ENCODE peak calls at places on chromosomes 11 and 22, in five cellular contexts. W is psoas muscle; G is naive thymus-derived CD4-positive, alpha-beta T cell; J is sigmoid colon; H is heart right ventricle. C is an unnamed sample.

GRCh38 chr11:117220568-117220967 is 11.3 kb downstream of the PCSK7 start:
- DNase-seq in H (peak; percentile 75), G (no peak), J (peak; percentile 94), W (peak; percentile 68), C (no peak)

GRCh38 chr11:1274501-1274900 is 34.9 kb downstream of the TOLLIP start:
- DNase-seq in G (no peak), H (no peak), W (no peak), J (no peak), C (no peak)

GRCh38 chr11:108916935-108917334 is 252.1 kb downstream of the DDX10 start:
- DNase-seq in H (no peak), G (no peak), W (no peak), J (no peak), C (no peak)

GRCh38 chr11:134569195-134569594 is 157.2 kb upstream of the B3GAT1 start:
- DNase-seq in H (no peak), G (no peak), W (no peak), J (no peak), C (no peak)

GRCh38 chr11:126884192-126884973 is 116.2 kb downstream of the KIRREL3 start:
- DNase-seq in W (no peak), J (no peak), H (no peak), G (no peak), C (no peak)

GRCh38 chr11:117919326-117920275 is 9.6 kb downstream of the TMPRSS13 start:
- DNase-seq in G (no peak), H (no peak), W (no peak), J (peak; percentile 43), C (no peak)

GRCh38 chr11:134863294-134863693 is 451.3 kb upstream of the B3GAT1 start:
- DNase-seq in J (no peak), H (no peak), W (no peak), G (no peak), C (no peak)

GRCh38 chr11:114438303-114438702 is 964 bp upstream of the REXO2 start:
- DNase-seq in J (no peak), G (no peak), W (no peak), H (no peak), C (no peak)

GRCh38 chr11:27420722-27421572 is 51.6 kb downstream of the LGR4 start:
- DNase-seq in H (no peak), G (no peak), W (no peak), J (no peak), C (no peak)

GRCh38 chr22:22692707-22693530 is 48.5 kb downstream of the GGTLC2 start:
- DNase-seq in H (peak; percentile 29), G (peak; percentile 23), W (no peak), J (peak; percentile 48), C (peak; percentile 73)

GRCh38 chr11:12606597-12606996 is 67.6 kb upstream of the TEAD1 start:
- DNase-seq in J (no peak), G (no peak), H (no peak), W (no peak), C (no peak)

GRCh38 chr11:131973017-131973416 is 602.6 kb downstream of the NTM start:
- DNase-seq in H (no peak), J (no peak), G (no peak), W (no peak), C (no peak)

GRCh38 chr22:46085831-46086576 is 64.3 kb upstream of the PPARA start:
- DNase-seq in G (no peak), H (peak; percentile 78), J (peak; percentile 90), W (peak; percentile 91), C (peak; percentile 90)
- H3K4me1 ChIP-seq in G (no peaks in the 10 kb centered on the region), H (peaks cover 100% of the 10 kb centered on the region), J (peaks cover 100% of the 10 kb centered on the region), W (peaks cover 91% of the 10 kb centered on the region), C (peaks cover 17% of the 10 kb centered on the region)

DNA sequence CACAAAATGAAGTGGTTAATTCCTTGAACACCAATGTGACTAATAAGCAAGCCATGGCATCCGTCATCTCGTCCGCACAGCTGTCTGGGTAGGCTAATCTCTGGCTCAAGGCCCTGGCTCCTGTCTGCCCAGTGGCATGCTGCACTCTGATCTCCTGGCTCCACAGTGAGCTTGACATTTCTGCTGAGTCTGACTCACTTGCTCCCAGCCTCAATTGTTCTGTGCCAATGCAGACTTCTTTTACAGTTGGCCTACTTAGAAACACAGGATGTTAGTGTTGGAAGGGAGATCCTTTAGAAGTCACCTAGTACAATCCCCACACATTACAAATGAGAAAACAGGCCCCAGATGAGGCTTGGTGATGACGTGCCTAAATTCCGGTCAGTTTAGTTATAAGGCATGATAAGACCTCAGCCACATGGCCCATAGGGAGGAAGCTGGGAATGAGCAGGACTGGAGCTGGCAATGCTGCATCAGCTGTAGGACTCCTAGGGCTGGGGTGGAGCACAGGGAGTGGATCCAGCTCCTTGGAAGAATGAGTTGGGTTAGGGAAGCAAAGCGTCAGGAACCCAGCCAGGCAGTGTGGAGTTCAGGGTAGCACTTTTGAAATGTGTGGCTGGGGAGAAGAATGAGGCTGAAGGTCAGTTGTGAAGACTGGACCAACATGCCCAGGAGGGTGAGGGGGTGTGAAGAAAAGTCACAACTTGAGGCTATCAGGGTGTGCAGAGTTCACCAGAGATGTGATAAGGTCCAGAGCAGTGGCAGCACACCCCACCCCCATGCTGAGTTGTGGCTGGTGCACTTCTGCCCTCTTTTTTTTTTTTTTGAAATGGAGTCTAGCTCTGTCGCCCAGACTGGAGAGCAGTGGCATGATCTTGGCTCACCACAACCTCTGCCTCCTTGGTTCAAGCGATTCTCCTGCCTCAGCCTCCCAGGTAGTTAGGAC is 70.2 kb upstream of the EED start:
- DNase-seq in H (peak; percentile 69), G (no peak), J (peak; percentile 74), W (peak; percentile 86), C (peak; percentile 55)
- H3K27ac ChIP-seq in H (peak overlapping the region; percentile 87), G (no peak overlapping the region), J (peak overlapping the region; percentile 77), W (peak overlapping the region; percentile 97), C (peak overlapping the region; percentile 71)

GRCh38 chr11:120098503-120099054 is 39.3 kb downstream of the TRIM29 start:
- DNase-seq in W (no peak), H (no peak), J (no peak), G (no peak), C (no peak)
- H3K4me1 ChIP-seq in W (no peaks in the 10 kb centered on the region), H (no peaks in the 10 kb centered on the region), J (no peaks in the 10 kb centered on the region), G (no peaks in the 10 kb centered on the region), C (no peaks in the 10 kb centered on the region)

DNA sequence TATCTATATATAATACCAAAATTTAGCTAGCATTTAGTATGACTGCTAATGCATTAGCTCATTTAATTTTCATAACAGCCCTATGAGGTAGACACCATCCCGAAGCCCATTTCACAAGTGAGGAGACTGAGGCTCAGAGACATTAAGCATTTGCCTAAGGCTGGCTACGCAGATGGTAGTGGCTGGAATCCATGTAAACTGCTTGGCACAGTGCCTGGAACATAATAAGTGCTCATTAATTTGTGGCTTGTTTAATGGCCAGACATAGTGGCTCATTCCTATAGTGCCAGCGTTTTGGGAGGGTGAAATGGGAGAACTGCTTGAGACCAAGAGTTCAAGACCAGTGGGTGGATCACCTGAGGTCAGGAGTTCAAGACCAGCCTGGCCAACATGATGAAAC is 17.8 kb upstream of the TP53I11 start:
- DNase-seq in J (no peak), G (no peak), H (no peak), W (no peak), C (no peak)
- H3K27ac ChIP-seq in J (no peak overlapping the region), G (no peak overlapping the region), H (no peak overlapping the region), W (no peak overlapping the region), C (no peak overlapping the region)

GRCh38 chr22:47658182-47658581 is 895.7 kb downstream of the TBC1D22A start:
- DNase-seq in H (no peak), W (no peak), G (no peak), J (no peak), C (no peak)
- H3K4me1 ChIP-seq in H (no peaks in the 10 kb centered on the region), W (no peaks in the 10 kb centered on the region), G (no peaks in the 10 kb centered on the region), J (peaks cover 25% of the 10 kb centered on the region), C (no peaks in the 10 kb centered on the region)

GRCh38 chr11:39385911-39386310 is 2073.5 kb downstream of the LRRC4C start:
- DNase-seq in G (no peak), J (no peak), W (no peak), H (no peak), C (no peak)
- H3K27ac ChIP-seq in G (no peak overlapping the region), J (no peak overlapping the region), W (no peak overlapping the region), H (no peak overlapping the region), C (no peak overlapping the region)

GRCh38 chr11:65651589-65652510 is 10.9 kb downstream of the RELA start:
- DNase-seq in H (no peak), W (no peak), G (peak; percentile 42), J (peak; percentile 85), C (no peak)

GRCh38 chr11:65649656-65650546 is 12.0 kb downstream of the SIPA1 start:
- DNase-seq in H (no peak), G (no peak), J (no peak), W (no peak), C (no peak)

GRCh38 chr11:65651339-65651588 is 11.5 kb downstream of the RELA start:
- DNase-seq in H (no peak), J (no peak), W (no peak), G (no peak), C (no peak)

GRCh38 chr11:65648997-65649491 is 11.1 kb downstream of the SIPA1 start:
- DNase-seq in H (no peak), W (no peak), G (no peak), J (no peak), C (no peak)

DNA sequence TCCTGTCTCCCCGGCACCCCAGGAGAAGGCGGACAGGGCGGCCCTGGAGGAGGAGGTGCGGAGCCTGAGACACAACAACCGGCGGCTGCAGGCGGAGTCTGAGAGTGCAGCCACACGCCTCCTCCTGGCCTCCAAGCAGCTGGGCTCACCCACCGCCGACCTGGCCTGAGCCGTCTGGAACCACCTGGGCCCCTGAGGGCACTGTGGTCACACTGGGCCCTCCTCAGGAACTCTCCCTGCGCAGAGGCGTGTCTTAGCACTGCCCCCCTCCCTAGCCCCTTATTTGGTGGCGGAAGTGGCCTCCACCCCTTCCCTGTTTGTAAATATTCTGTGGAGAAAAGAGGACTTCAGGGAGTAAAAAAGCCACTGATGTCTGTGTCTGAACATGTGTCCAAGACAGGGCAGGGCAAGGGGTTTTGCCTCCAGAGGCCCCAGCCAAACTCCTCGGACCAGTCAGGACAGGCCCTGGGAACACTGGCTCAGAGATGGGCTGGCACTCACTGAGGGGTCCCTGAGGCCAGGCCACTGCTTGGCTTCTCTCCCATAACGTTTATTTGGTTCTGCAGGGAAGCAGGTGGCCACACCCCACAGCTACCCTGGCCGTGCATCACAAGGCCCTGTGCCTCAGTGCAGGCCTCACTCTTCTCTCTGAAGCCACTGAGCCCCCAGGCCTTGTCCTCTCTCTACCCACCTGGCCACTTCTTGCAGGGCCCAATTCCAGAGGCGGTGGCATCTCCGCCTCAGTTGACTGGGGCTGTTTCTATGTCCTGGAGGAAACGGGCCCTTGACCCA is 12.0 kb downstream of the RELA start:
- DNase-seq in G (no peak), J (no peak), W (no peak), H (no peak), C (no peak)
- H3K4me1 ChIP-seq in G (peaks cover 25% of the 10 kb centered on the region), J (peaks cover 43% of the 10 kb centered on the region), W (peaks cover 17% of the 10 kb centered on the region), H (peaks cover 42% of the 10 kb centered on the region), C (peaks cover 21% of the 10 kb centered on the region)